ENCODE peak calls at places on chromosome 1, in six cellular contexts. M, L, U, P, Q and J are unnamed samples.

GRCh38 chr1:227318852-227319607 is 738 bp upstream of the CDC42BPA start:
- DNase-seq in M (peak; percentile 76), L (no peak), U (peak; percentile 53), P (no peak), Q (no peak), J (peak; percentile 58)

GRCh38 chr1:210755991-210756669 is 377.8 kb downstream of the KCNH1 start:
- DNase-seq in M (no peak), L (no peak), U (no peak), P (no peak), Q (no peak), J (no peak)

GRCh38 chr1:230345139-230345885 is 80.8 kb downstream of the PGBD5 start:
- DNase-seq in M (no peak), L (no peak), U (no peak), P (no peak), Q (no peak), J (no peak)

GRCh38 chr1:8536521-8536920 is 218.6 kb downstream of the SLC45A1 start:
- DNase-seq in M (no peak), L (no peak), U (no peak), P (no peak), Q (no peak), J (no peak)

GRCh38 chr1:11184973-11185372 is 4.2 kb upstream of the ANGPTL7 start:
- DNase-seq in M (no peak), L (no peak), U (no peak), P (no peak), Q (no peak), J (no peak)

GRCh38 chr1:30422251-30422650 is 301.1 kb downstream of the MATN1 start:
- DNase-seq in M (no peak), L (no peak), U (no peak), P (no peak), Q (no peak), J (no peak)

GRCh38 chr1:29428997-29429396 is 192.7 kb downstream of the PTPRU start:
- DNase-seq in M (no peak), L (no peak), U (no peak), P (no peak), Q (no peak), J (no peak)

GRCh38 chr1:101081496-101082282 is 56.1 kb upstream of the DPH5 start:
- DNase-seq in M (no peak), L (no peak), U (no peak), P (peak; percentile 67), Q (peak; percentile 5), J (no peak)

GRCh38 chr1:116521186-116521585 is 49.6 kb downstream of the CD58 start:
- DNase-seq in M (no peak), L (no peak), U (no peak), P (no peak), Q (no peak), J (peak; percentile 69)

GRCh38 chr1:22635436-22635835 is 992 bp upstream of the C1QA start:
- DNase-seq in M (no peak), L (no peak), U (no peak), P (no peak), Q (no peak), J (no peak)
- TF ChIP-seq CTCF in M (no peak), L (no peak), U (no peak), P (no peak), Q (no peak), J (no peak)

GRCh38 chr1:26543444-26543835 is 13.9 kb downstream of the RPS6KA1 start:
- DNase-seq in M (no peak), L (no peak), U (no peak), P (no peak), Q (no peak), J (no peak)
- H3K4me3 ChIP-seq in M (no peak overlapping the region), L (no peak overlapping the region), U (no peak overlapping the region), P (peak overlapping the region; percentile 50), Q (no peak overlapping the region), J (no peak overlapping the region)

GRCh38 chr1:178725603-178726517 is 816 bp downstream of the RALGPS2 start:
- DNase-seq in M (peak; percentile 88), L (peak; percentile 88), U (peak; percentile 90), P (peak; percentile 68), Q (peak; percentile 31), J (peak; percentile 92)
- TF ChIP-seq CTCF in M (no peak), L (no peak), U (peak; percentile 1), P (no peak), Q (no peak), J (no peak)

GRCh38 chr1:45191418-45191783 is 15.0 kb downstream of the ZSWIM5 start:
- DNase-seq in M (no peak), L (no peak), U (no peak), P (no peak), Q (no peak), J (no peak)
- H3K4me3 ChIP-seq in M (no peak overlapping the region), L (no peak overlapping the region), U (no peak overlapping the region), P (no peak overlapping the region), Q (no peak overlapping the region), J (no peak overlapping the region)